ENCODE peak calls at places on chromosome 1, in eight cellular contexts. T, G, W, B, O, A, U and S are unnamed samples. For H3K9me3, the result is how much of the 10 kb centered on the place peaks cover.

GRCh38 chr1:12511516-12512468 is 106.2 kb downstream of the DHRS3 start:
- DNase-seq in T (no peak), G (no peak), W (no peak), B (no peak), O (no peak), A (no peak), U (no peak), S (no peak)

GRCh38 chr1:17574502-17574901 is 35.0 kb downstream of the ARHGEF10L start:
- DNase-seq in T (no peak), G (no peak), W (no peak), B (no peak), O (no peak), A (no peak), U (no peak), S (no peak)

GRCh38 chr1:241310451-241310850 is 46.6 kb downstream of the RGS7 start:
- DNase-seq in T (no peak), G (no peak), W (peak), B (no peak), O (peak), A (no peak), U (no peak), S (no peak)

GRCh38 chr1:88052162-88052561 is 631.9 kb upstream of the PKN2 start:
- DNase-seq in T (no peak), G (no peak), W (no peak), B (no peak), O (no peak), A (no peak), U (no peak), S (no peak)

GRCh38 chr1:116256875-116257823 is 115.9 kb upstream of the ATP1A1 start:
- DNase-seq in T (peak), G (no peak), W (no peak), B (no peak), O (no peak), A (no peak), U (peak), S (no peak)

GRCh38 chr1:24093762-24094161 is 18.2 kb downstream of the MYOM3 start:
- DNase-seq in T (no peak), G (no peak), W (no peak), B (no peak), O (no peak), A (no peak), U (no peak), S (no peak)

GRCh38 chr1:40344597-40344996 is 27.5 kb upstream of the COL9A2 start:
- DNase-seq in T (peak), G (no peak), W (peak), B (no peak), O (peak), A (no peak), U (no peak), S (no peak)

GRCh38 chr1:52032785-52033131 is 852 bp downstream of the KTI12 start:
- DNase-seq in T (peak), G (no peak), W (no peak), B (no peak), O (peak), A (peak), U (peak), S (no peak)

GRCh38 chr1:30263888-30264671 is 459.3 kb downstream of the MATN1 start:
- DNase-seq in T (no peak), G (no peak), W (no peak), B (no peak), O (no peak), A (no peak), U (no peak), S (no peak)

GRCh38 chr1:20726107-20726911 is 6.2 kb downstream of the SH2D5 start:
- DNase-seq in T (no peak), G (no peak), W (no peak), B (no peak), O (no peak), A (no peak), U (no peak), S (no peak)

GRCh38 chr1:218755128-218755527 is 410.0 kb downstream of the TGFB2 start:
- DNase-seq in T (no peak), G (no peak), W (no peak), B (no peak), O (no peak), A (no peak), U (no peak), S (no peak)

GRCh38 chr1:180598333-180598979 is 33.4 kb upstream of the XPR1 start:
- DNase-seq in T (no peak), G (no peak), W (no peak), B (no peak), O (no peak), A (no peak), U (peak), S (no peak)

GRCh38 chr1:27572019-27572678 is 31.8 kb downstream of the AHDC1 start:
- DNase-seq in T (no peak), G (no peak), W (no peak), B (no peak), O (no peak), A (peak), U (no peak), S (no peak)

GRCh38 chr1:4261327-4261726 is 361.3 kb upstream of the C1orf174 start:
- DNase-seq in T (no peak), G (no peak), W (no peak), B (no peak), O (no peak), A (no peak), U (no peak), S (no peak)
- H3K9me3 ChIP-seq in T (under half), G (under half), W (under half), B (under half), O (under half), A (under half), U (under half), S (under half)

GRCh38 chr1:49199564-49199963 is 422.9 kb upstream of the BEND5 start:
- DNase-seq in T (no peak), G (no peak), W (no peak), B (no peak), O (no peak), A (no peak), U (no peak), S (no peak)

GRCh38 chr1:49200738-49201137 is 424.0 kb upstream of the BEND5 start:
- DNase-seq in T (no peak), G (no peak), W (no peak), B (no peak), O (no peak), A (no peak), U (no peak), S (no peak)

DNA sequence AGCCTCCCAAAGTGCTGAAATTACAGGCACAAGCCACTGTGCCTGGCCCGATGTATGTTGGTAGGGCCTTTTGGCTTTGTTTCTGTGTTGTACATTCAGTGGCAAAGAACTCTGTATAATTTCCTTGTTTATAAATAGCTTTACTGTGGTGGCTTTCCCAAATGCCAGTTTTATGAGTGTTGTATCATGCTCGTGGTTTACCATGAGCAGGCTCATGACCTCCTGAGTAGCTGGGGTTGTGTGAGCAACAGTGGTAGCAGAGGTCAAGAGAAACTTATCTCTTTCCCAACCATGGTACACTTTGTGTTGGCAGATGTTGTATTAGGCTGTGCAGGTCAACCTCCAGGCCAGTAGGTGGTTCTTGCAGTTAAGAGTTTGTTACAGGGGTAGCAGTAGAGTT is 420.4 kb upstream of the BEND5 start:
- DNase-seq in T (no peak), G (no peak), W (peak), B (no peak), O (no peak), A (no peak), U (no peak), S (no peak)
- H3K9me3 ChIP-seq in T (under half), G (under half), W (under half), B (under half), O (under half), A (under half), U (under half), S (under half)

GRCh38 chr1:2978691-2979190 is 42.5 kb upstream of the ACTRT2 start:
- DNase-seq in T (no peak), G (no peak), W (no peak), B (no peak), O (no peak), A (no peak), U (no peak), S (no peak)
- H3K9me3 ChIP-seq in T (under half), G (under half), W (under half), B (under half), O (under half), A (under half), U (under half), S (under half)

GRCh38 chr1:79603862-79604261 is 597.3 kb upstream of the ADGRL4 start:
- DNase-seq in T (no peak), G (no peak), W (peak), B (no peak), O (peak), A (no peak), U (no peak), S (no peak)

GRCh38 chr1:79599257-79599656 is 592.7 kb upstream of the ADGRL4 start:
- DNase-seq in T (no peak), G (no peak), W (no peak), B (no peak), O (no peak), A (no peak), U (no peak), S (no peak)

DNA sequence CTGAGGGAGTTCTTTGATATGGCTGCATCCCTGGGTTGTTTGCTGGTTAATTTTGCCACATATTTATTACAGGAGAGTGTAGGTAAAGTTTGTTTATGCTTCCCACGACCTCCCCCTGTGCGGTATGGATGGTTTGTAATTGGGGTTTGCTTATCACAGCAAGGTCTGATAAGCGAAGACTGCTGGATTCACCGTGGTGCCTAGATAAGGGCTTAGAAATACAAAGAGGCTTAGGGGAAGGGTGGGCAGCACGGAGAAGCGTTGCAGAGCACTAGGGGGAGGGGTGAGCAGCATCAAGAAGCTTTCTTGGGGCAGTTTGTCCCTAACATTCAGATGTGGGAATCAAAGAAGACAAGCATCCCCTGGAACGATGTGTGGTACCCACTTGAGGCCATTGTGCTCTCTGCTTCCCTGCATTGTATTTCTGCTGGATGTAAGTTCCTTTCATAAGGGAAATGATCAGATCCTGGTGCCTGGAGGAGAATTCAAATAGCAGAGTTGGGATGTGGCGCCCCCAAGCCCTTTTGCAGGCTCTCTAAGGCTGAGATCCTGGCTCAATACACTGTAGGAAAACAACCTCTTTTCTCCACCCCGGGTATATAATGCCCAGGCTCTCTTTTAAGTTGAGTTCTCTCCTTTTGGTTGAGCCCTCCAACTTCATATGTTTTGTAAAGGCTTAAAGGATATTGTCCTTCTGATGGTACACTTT is 598.1 kb upstream of the ADGRL4 start:
- DNase-seq in T (no peak), G (no peak), W (no peak), B (no peak), O (no peak), A (no peak), U (no peak), S (no peak)
- H3K9me3 ChIP-seq in T (under half), G (under half), W (under half), B (under half), O (under half), A (under half), U (under half), S (under half)

GRCh38 chr1:229296541-229296941 is 25.6 kb downstream of the RAB4A start:
- DNase-seq in T (no peak), G (no peak), W (peak), B (no peak), O (peak), A (no peak), U (no peak), S (no peak)

GRCh38 chr1:229298887-229299503 is 28.1 kb downstream of the RAB4A start:
- DNase-seq in T (no peak), G (no peak), W (no peak), B (no peak), O (no peak), A (no peak), U (no peak), S (no peak)

GRCh38 chr1:229300099-229300757 is 29.3 kb downstream of the RAB4A start:
- DNase-seq in T (no peak), G (no peak), W (no peak), B (no peak), O (no peak), A (no peak), U (no peak), S (no peak)

GRCh38 chr1:229297746-229298145 is 26.8 kb downstream of the RAB4A start:
- DNase-seq in T (no peak), G (no peak), W (no peak), B (no peak), O (no peak), A (no peak), U (no peak), S (no peak)

DNA sequence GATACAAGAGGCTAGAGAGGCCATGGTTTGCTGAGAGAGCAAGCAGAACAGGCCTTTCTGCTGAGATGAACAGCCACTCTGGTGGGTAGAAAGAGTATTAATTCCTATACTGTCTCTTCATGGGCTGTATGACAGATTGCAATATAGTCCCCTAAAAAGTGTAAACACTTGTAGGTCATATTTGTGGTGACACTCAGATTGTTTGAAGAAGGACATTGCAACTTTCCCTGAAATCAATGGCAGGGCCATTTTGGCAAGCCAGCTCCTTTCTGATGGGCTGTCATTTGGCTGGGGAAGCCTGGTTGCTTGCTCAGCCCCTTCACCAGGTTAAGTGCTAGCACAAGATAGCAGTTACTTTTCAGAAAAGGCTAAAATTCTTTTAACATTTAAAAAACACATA is 27.5 kb downstream of the RAB4A start:
- DNase-seq in T (no peak), G (no peak), W (no peak), B (no peak), O (no peak), A (no peak), U (no peak), S (no peak)
- H3K9me3 ChIP-seq in T (under half), G (under half), W (under half), B (under half), O (under half), A (under half), U (under half), S (under half)

GRCh38 chr1:227567256-227567655 is 3.9 kb downstream of the ZNF678 start:
- DNase-seq in T (no peak), G (no peak), W (no peak), B (no peak), O (no peak), A (no peak), U (no peak), S (no peak)
- H3K9me3 ChIP-seq in T (under half), G (under half), W (under half), B (under half), O (under half), A (under half), U (under half), S (under half)

GRCh38 chr1:227712648-227713047 is 22.5 kb downstream of the JMJD4 start:
- DNase-seq in T (no peak), G (no peak), W (no peak), B (no peak), O (no peak), A (no peak), U (no peak), S (no peak)

GRCh38 chr1:227709451-227709850 is 25.7 kb downstream of the JMJD4 start:
- DNase-seq in T (no peak), G (no peak), W (peak), B (no peak), O (no peak), A (no peak), U (no peak), S (no peak)

DNA sequence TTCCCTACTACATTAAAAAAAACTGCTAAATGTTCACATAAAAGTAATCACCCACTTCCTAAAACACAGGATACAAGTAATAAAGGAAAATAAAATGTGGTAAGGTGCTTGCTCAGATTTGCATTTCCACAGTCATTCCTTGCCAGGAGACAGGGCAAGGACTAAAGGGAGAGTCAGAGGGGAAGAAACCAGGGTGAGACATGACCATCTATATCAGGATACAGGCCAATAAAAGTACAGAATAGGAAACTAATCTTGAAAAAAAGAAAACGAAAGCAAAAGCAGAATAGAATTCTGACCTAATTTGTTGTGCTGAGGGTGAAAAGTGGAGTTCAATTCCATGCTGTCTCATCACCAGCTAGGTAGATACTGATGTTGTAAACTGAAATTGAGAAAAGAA is 27.3 kb downstream of the JMJD4 start:
- DNase-seq in T (no peak), G (no peak), W (no peak), B (no peak), O (no peak), A (no peak), U (no peak), S (no peak)
- H3K9me3 ChIP-seq in T (under half), G (under half), W (under half), B (under half), O (under half), A (under half), U (under half), S (under half)